ENCODE peak calls at places on chromosomes 16 and 17, in five cellular contexts. Q, A, I, U and X are unnamed samples.

GRCh38 chr16:55323637-55324490 is at the start of gene IRX6:
- DNase-seq in I (no peak), U (peak; percentile 87), A (no peak), Q (no peak), X (no peak)

GRCh38 chr17:80051681-80052080 is 15.2 kb downstream of the CCDC40 start:
- DNase-seq in I (no peak), A (no peak), Q (no peak), U (no peak), X (no peak)

GRCh38 chr17:22301353-22301745 is 609.0 kb downstream of the KCNJ18 start:
- DNase-seq in U (no peak), I (no peak), A (no peak), Q (no peak), X (no peak)

GRCh38 chr16:57413733-57414132 is 9.2 kb downstream of the CCL17 start:
- DNase-seq in U (no peak), I (no peak), A (no peak), Q (no peak), X (no peak)

GRCh38 chr16:78606572-78606971 is 507.1 kb downstream of the WWOX start:
- DNase-seq in I (no peak), U (no peak), Q (no peak), A (no peak), X (no peak)

GRCh38 chr16:1745900-1746692 is 25.2 kb downstream of the NME3 start:
- DNase-seq in U (no peak), Q (peak; percentile 42), A (no peak), I (no peak), X (peak; percentile 84)

GRCh38 chr17:50922739-50923405 is 56.7 kb upstream of the TOB1 start:
- DNase-seq in I (no peak), A (no peak), Q (no peak), U (no peak), X (no peak)

GRCh38 chr16:3004319-3004718 is 8.4 kb upstream of the CLDN9 start:
- DNase-seq in I (peak; percentile 30), U (no peak), A (no peak), Q (no peak), X (no peak)

GRCh38 chr16:10200823-10201571 is 18.8 kb upstream of the GRIN2A start:
- DNase-seq in Q (no peak), U (no peak), A (no peak), I (no peak), X (no peak)

GRCh38 chr17:4895121-4895520 is 4.2 kb upstream of the C17orf107 start:
- DNase-seq in I (no peak), U (no peak), Q (no peak), A (no peak), X (no peak)

GRCh38 chr17:4179071-4179470 is 36.1 kb downstream of the CYB5D2 start:
- DNase-seq in A (no peak), I (no peak), U (no peak), Q (no peak), X (no peak)

GRCh38 chr17:6551909-6552768 is 4.2 kb downstream of the PITPNM3 start:
- DNase-seq in A (peak; percentile 85), U (no peak), I (no peak), Q (no peak), X (no peak)

GRCh38 chr16:66403531-66404145 is 23.5 kb upstream of the BEAN1 start:
- DNase-seq in Q (no peak), U (no peak), I (no peak), A (no peak), X (no peak)

GRCh38 chr16:57084996-57085395 is 7.4 kb upstream of the CPNE2 start:
- DNase-seq in I (no peak), U (no peak), Q (no peak), A (no peak), X (no peak)

GRCh38 chr16:5509794-5510193 is 412.2 kb upstream of the EEF2KMT start:
- DNase-seq in A (no peak), Q (no peak), U (no peak), I (no peak), X (no peak)

GRCh38 chr17:49914096-49914490 is 54.9 kb upstream of the DLX4 start:
- DNase-seq in I (no peak), U (no peak), A (no peak), Q (no peak), X (no peak)

GRCh38 chr17:79888811-79889634 is 49.8 kb upstream of the CBX4 start:
- DNase-seq in Q (no peak), I (no peak), U (no peak), A (no peak), X (no peak)

GRCh38 chr17:33871720-33872535 is 383.2 kb upstream of the CCL2 start:
- DNase-seq in I (no peak), A (peak; percentile 37), Q (no peak), U (no peak), X (no peak)

GRCh38 chr17:77308768-77309726 is 168.3 kb downstream of the SEC14L1 start:
- DNase-seq in I (no peak), U (no peak), Q (peak; percentile 63), A (no peak), X (peak; percentile 80)

GRCh38 chr16:82646504-82646903 is 19.7 kb downstream of the CDH13 start:
- DNase-seq in A (no peak), I (no peak), U (no peak), Q (no peak), X (no peak)

GRCh38 chr16:87671221-87671620 is 68.9 kb downstream of the JPH3 start:
- DNase-seq in U (no peak), I (no peak), A (no peak), Q (no peak), X (no peak)
- TF ChIP-seq CTCF in U (no peak), I (no peak), A (no peak), Q (no peak), X (no peak)

GRCh38 chr16:88697831-88698693 is 8.1 kb downstream of the RNF166 start:
- DNase-seq in A (no peak), U (peak; percentile 58), Q (no peak), I (no peak), X (no peak)
- TF ChIP-seq CTCF in A (peak; percentile 60), U (peak; percentile 14), Q (peak; percentile 22), I (peak; percentile 48), X (peak; percentile 19)

GRCh38 chr17:43211480-43212402 is at the start of gene TMEM106A:
- DNase-seq in A (peak; percentile 45), I (peak; percentile 82), Q (peak; percentile 89), U (peak; percentile 75), X (peak; percentile 88)
- TF ChIP-seq CTCF in A (peak; percentile 45), I (peak; percentile 57), Q (peak; percentile 40), U (no peak), X (peak; percentile 52)

GRCh38 chr17:81863123-81863675 is 2.9 kb upstream of the P4HB start:
- DNase-seq in A (no peak), U (no peak), I (no peak), Q (peak; percentile 33), X (no peak)

GRCh38 chr17:81866440-81867122 is 4.6 kb downstream of the ARHGDIA start:
- DNase-seq in Q (peak; percentile 29), A (no peak), I (peak; percentile 32), U (no peak), X (peak; percentile 43)

GRCh38 chr17:81865358-81865732 is 5.0 kb upstream of the P4HB start:
- DNase-seq in U (no peak), A (no peak), Q (no peak), I (no peak), X (no peak)

GRCh38 chr17:81865733-81866439 is 5.3 kb downstream of the ARHGDIA start:
- DNase-seq in I (peak; percentile 26), Q (peak; percentile 36), U (no peak), A (no peak), X (peak; percentile 46)

DNA sequence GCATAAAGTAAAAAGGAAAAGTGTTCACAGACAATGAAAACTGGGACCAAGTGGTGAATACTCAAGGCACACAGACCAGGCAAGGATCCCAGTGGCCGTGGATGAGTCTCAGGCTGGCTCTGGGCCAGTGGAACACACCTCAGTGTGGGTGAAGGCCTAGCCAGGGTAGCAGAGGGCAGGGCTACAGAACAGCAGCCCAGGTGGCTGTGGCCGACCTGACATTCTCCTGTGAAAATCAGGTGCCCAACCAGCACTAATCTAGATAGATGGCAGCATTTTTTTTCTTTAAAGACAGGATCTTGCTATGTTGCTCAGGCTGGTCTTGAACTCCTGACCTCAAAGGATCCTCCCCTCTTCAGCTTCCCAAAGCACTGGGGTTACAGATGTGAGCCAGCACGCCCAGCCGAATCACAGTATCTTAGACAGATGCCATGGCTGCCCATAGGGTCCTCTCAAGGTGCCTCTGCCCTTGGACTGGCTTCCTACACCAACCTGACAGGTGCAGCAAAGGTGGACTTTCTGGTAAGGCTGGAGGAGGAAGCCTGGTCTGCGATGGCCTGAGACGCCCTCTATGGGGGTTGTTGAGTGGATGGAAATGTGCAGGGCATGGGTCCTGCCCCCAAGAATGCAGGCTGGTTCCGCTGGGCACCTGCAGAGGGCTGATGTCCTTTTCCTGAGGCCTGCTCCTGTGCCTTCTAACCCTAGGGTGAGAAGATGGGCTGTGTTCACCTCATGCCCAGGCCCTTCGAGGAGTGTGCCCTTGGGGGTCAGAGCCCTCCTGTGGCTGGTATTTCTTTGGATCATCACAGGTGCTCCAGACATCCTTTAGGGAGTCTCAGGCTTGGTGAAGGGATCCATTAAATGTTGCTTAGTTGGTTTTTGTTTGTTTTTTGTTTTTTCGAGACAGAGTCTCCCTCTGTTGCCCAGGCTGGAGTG is 3.8 kb upstream of the P4HB start:
- DNase-seq in Q (no peak), A (no peak), U (no peak), I (no peak), X (no peak)
- TF ChIP-seq CTCF in Q (no peak), A (no peak), U (no peak), I (peak; percentile 2), X (no peak)

DNA sequence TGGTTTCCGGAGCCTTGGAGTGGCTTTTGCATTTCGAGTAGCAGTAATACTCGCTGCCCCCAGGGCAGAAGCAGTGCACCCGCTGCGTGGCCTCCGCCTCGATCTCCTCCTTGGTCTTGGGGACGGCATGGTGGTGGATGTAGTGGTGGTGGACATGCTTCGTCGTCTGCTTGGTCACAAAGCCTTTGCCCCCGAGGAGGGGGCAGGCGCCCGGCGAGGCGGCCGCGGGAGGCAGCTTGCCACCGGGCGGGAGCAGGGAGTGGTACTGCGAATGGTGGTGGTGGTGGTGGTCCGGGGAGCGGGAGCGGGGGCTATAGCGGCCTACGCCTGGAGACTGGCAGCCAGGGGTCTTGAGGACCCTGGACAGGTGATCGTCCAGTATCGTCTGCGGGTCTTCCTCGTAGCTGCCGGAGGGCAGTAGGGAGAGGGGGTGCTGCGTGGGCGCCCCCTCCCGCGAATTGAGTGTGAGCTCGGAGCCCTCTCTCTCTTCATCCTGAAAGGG is 24.1 kb downstream of the AXIN2 start:
- DNase-seq in Q (no peak), I (no peak), A (no peak), U (no peak), X (no peak)
- TF ChIP-seq CTCF in Q (no peak), I (no peak), A (no peak), U (no peak), X (no peak)

DNA sequence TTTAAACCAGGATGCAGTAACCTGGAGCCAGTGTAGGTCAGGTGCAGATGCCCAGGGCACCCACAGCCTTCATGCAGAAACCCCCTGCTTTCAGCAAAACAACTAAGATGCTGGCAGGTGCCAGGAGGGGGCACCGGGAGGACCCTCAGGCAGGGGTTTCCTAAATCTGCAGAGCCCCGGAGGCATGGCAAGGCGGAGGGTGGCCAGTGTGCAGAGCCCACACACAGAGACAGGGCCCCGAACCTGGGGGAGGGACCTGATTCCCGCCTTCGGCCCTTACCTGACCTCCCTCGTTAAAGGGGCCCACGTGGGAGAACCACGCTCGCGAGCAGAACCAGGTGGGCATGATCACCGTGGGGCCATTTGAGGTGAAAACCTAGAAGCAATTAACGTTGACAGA is 114.0 kb upstream of the METRNL start:
- DNase-seq in Q (no peak), U (no peak), A (no peak), I (no peak), X (no peak)
- TF ChIP-seq CTCF in Q (no peak), U (no peak), A (no peak), I (no peak), X (no peak)

GRCh38 chr16:75130150-75130771 is 13.7 kb upstream of the LDHD start:
- DNase-seq in I (no peak), U (no peak), Q (no peak), A (no peak), X (no peak)
- TF ChIP-seq CTCF in I (peak; percentile 24), U (no peak), Q (no peak), A (peak; percentile 47), X (no peak)

GRCh38 chr16:4314532-4315184 is 1.2 kb upstream of the GLIS2 start:
- DNase-seq in U (no peak), A (no peak), I (no peak), Q (peak; percentile 52), X (peak; percentile 56)
- TF ChIP-seq CTCF in U (no peak), A (no peak), I (peak; percentile 7), Q (no peak), X (no peak)